ENCODE peak calls at places on chromosome 13, in five cellular contexts. S is DMS53, A is NCI-H1092, B is HTR-8/SVneo, V is T-helper 17 cell. H is an unnamed sample.

GRCh38 chr13:101465877-101466276 is 13.4 kb downstream of the ITGBL1 start:
- DNase-seq in S (no peak), A (no peak), B (no peak), V (no peak), H (no peak)

GRCh38 chr13:63517376-63517775 is 2101.7 kb upstream of the PCDH20 start:
- DNase-seq in S (no peak), A (peak; percentile 62), B (no peak), V (no peak), H (no peak)

GRCh38 chr13:75482070-75482819 is at the start of gene TBC1D4:
- DNase-seq in S (peak; percentile 84), A (peak; percentile 89), B (peak; percentile 60), V (peak; percentile 23), H (peak; percentile 69)

GRCh38 chr13:33256148-33256547 is 29.4 kb downstream of the STARD13 start:
- DNase-seq in S (no peak), A (no peak), B (no peak), V (no peak), H (no peak)

GRCh38 chr13:22278336-22278929 is 607.6 kb downstream of the FGF9 start:
- DNase-seq in S (peak; percentile 72), A (peak; percentile 57), B (no peak), V (peak; percentile 25), H (no peak)

GRCh38 chr13:73835138-73835721 is 299.0 kb downstream of the KLF12 start:
- DNase-seq in S (peak; percentile 41), A (peak; percentile 40), B (peak; percentile 23), V (no peak), H (no peak)

GRCh38 chr13:81048026-81048461 is 707.1 kb upstream of the SPRY2 start:
- DNase-seq in S (no peak), A (no peak), B (no peak), V (no peak), H (no peak)

GRCh38 chr13:30648522-30649012 is 30.8 kb downstream of the USPL1 start:
- DNase-seq in S (no peak), A (no peak), B (no peak), V (no peak), H (no peak)

GRCh38 chr13:33194820-33195692 is 90.5 kb downstream of the STARD13 start:
- DNase-seq in S (peak; percentile 35), A (no peak), B (no peak), V (no peak), H (peak; percentile 80)

GRCh38 chr13:113664751-113665581 is 2.1 kb upstream of the GRK1 start:
- DNase-seq in S (no peak), A (no peak), B (no peak), V (no peak), H (no peak)

GRCh38 chr13:21060063-21060826 is 1.1 kb downstream of the LATS2 start:
- DNase-seq in S (no peak), A (no peak), B (no peak), V (no peak), H (no peak)

GRCh38 chr13:112129557-112129956 is 62.6 kb downstream of the SOX1 start:
- DNase-seq in S (no peak), A (no peak), B (no peak), V (no peak), H (no peak)

GRCh38 chr13:87712012-87712411 is 40.8 kb downstream of the SLITRK5 start:
- DNase-seq in S (no peak), A (no peak), B (no peak), V (no peak), H (no peak)

GRCh38 chr13:75725784-75726183 is 89.7 kb downstream of the LMO7 start:
- DNase-seq in S (no peak), A (no peak), B (no peak), V (no peak), H (no peak)

GRCh38 chr13:46172531-46172991 is 9.4 kb downstream of the LCP1 start:
- DNase-seq in S (no peak), A (no peak), B (no peak), V (peak; percentile 23), H (no peak)

GRCh38 chr13:27745301-27745700 is 47.0 kb upstream of the GSX1 start:
- DNase-seq in S (no peak), A (no peak), B (no peak), V (no peak), H (no peak)

GRCh38 chr13:26749905-26750304 is 10.7 kb downstream of the GPR12 start:
- DNase-seq in S (no peak), A (no peak), B (no peak), V (no peak), H (no peak)

GRCh38 chr13:34019870-34020269 is 201.9 kb downstream of the RFC3 start:
- DNase-seq in S (peak; percentile 91), A (no peak), B (no peak), V (no peak), H (peak; percentile 45)

GRCh38 chr13:77415253-77416127 is 88.6 kb upstream of the MYCBP2 start:
- DNase-seq in S (no peak), A (no peak), B (no peak), V (no peak), H (no peak)

GRCh38 chr13:112905990-112906641 is 62.9 kb upstream of the MCF2L start:
- DNase-seq in S (peak; percentile 86), A (no peak), B (no peak), V (no peak), H (no peak)

GRCh38 chr13:69168436-69168835 is 939.2 kb upstream of the ATXN8OS start:
- DNase-seq in S (no peak), A (no peak), B (no peak), V (no peak), H (no peak)

GRCh38 chr13:37303610-37304009 is 198.1 kb upstream of the CSNK1A1L start:
- DNase-seq in S (no peak), A (no peak), B (no peak), V (no peak), H (no peak)

GRCh38 chr13:93227906-93228801 is 1.5 kb downstream of the GPC6 start:
- DNase-seq in S (peak; percentile 65), A (peak; percentile 83), B (peak; percentile 18), V (no peak), H (peak; percentile 43)

GRCh38 chr13:51643114-51643881 is 59.0 kb downstream of the WDFY2 start:
- DNase-seq in S (no peak), A (no peak), B (peak; percentile 65), V (no peak), H (peak; percentile 83)

GRCh38 chr13:28564030-28564429 is 69.1 kb upstream of the FLT1 start:
- DNase-seq in S (peak; percentile 95), A (no peak), B (no peak), V (no peak), H (no peak)

GRCh38 chr13:111962431-111962891 is 104.5 kb upstream of the SOX1 start:
- DNase-seq in S (no peak), A (no peak), B (no peak), V (no peak), H (no peak)

GRCh38 chr13:61466280-61466679 is 50.6 kb upstream of the PCDH20 start:
- DNase-seq in S (peak; percentile 30), A (no peak), B (no peak), V (no peak), H (no peak)

GRCh38 chr13:46032341-46032740 is 20.2 kb downstream of the ZC3H13 start:
- DNase-seq in S (no peak), A (no peak), B (no peak), V (no peak), H (no peak)

GRCh38 chr13:43935878-43936277 is 56.2 kb downstream of the LACC1 start:
- DNase-seq in S (no peak), A (no peak), B (no peak), V (no peak), H (no peak)

GRCh38 chr13:86758116-86758515 is 913.1 kb upstream of the SLITRK5 start:
- DNase-seq in S (no peak), A (no peak), B (no peak), V (no peak), H (no peak)

GRCh38 chr13:78657699-78658629 is 991 bp downstream of the OBI1 start:
- DNase-seq in S (no peak), A (no peak), B (peak; percentile 2), V (no peak), H (no peak)

GRCh38 chr13:30847697-30848307 is 58.3 kb upstream of the MEDAG start:
- DNase-seq in S (no peak), A (no peak), B (peak; percentile 49), V (no peak), H (peak; percentile 81)

GRCh38 chr13:43942301-43942700 is 62.6 kb downstream of the LACC1 start:
- DNase-seq in S (peak; percentile 14), A (no peak), B (no peak), V (no peak), H (no peak)

GRCh38 chr13:61410266-61410665 is 5.4 kb downstream of the PCDH20 start:
- DNase-seq in S (no peak), A (no peak), B (no peak), V (no peak), H (no peak)

GRCh38 chr13:111165189-111165588 is 50.1 kb downstream of the ARHGEF7 start:
- DNase-seq in S (no peak), A (no peak), B (no peak), V (no peak), H (no peak)

H was measured in kidney epithelial cell.